ENCODE peak calls at places on chromosomes 5 and 9, in four cellular contexts. One of them, this sample, is unnamed.

GRCh38 chr5:52809884-52810283 is 22.2 kb downstream of the ITGA1 start:
- DNase-seq in NCI-H1694: no peak
- DNase-seq in MM.1S: no peak
- DNase-seq in CD8-positive, alpha-beta T cell: no peak
- DNase-seq in this sample: no peak

GRCh38 chr5:155772009-155772662 is 554.8 kb upstream of the SGCD start:
- DNase-seq in NCI-H1694: no peak
- DNase-seq in MM.1S: no peak
- DNase-seq in CD8-positive, alpha-beta T cell: no peak
- DNase-seq in this sample: no peak

GRCh38 chr5:141843156-141843927 is 34.9 kb downstream of the PCDH1 start:
- DNase-seq in NCI-H1694: no peak
- DNase-seq in MM.1S: no peak
- DNase-seq in CD8-positive, alpha-beta T cell: no peak
- DNase-seq in this sample: no peak

GRCh38 chr9:87122947-87123685 is 175.8 kb upstream of the GAS1 start:
- DNase-seq in NCI-H1694: no peak
- DNase-seq in MM.1S: no peak
- DNase-seq in CD8-positive, alpha-beta T cell: no peak
- DNase-seq in this sample: no peak

GRCh38 chr9:126979461-126979860 is 64.9 kb downstream of the RALGPS1 start:
- DNase-seq in NCI-H1694: no peak
- DNase-seq in MM.1S: no peak
- DNase-seq in CD8-positive, alpha-beta T cell: no peak
- DNase-seq in this sample: no peak

GRCh38 chr5:8840237-8840636 is 705.6 kb downstream of the SEMA5A start:
- DNase-seq in NCI-H1694: no peak
- DNase-seq in MM.1S: no peak
- DNase-seq in CD8-positive, alpha-beta T cell: no peak
- DNase-seq in this sample: no peak

GRCh38 chr9:103798620-103799019 is 295.5 kb upstream of the SMC2 start:
- DNase-seq in NCI-H1694: no peak
- DNase-seq in MM.1S: peak
- DNase-seq in CD8-positive, alpha-beta T cell: no peak
- DNase-seq in this sample: no peak

GRCh38 chr5:87074934-87075541 is 192.6 kb upstream of the RASA1 start:
- DNase-seq in NCI-H1694: no peak
- DNase-seq in MM.1S: peak
- DNase-seq in CD8-positive, alpha-beta T cell: peak
- DNase-seq in this sample: no peak

GRCh38 chr5:122077451-122078115 is 476 bp downstream of the LOX start:
- DNase-seq in NCI-H1694: no peak
- DNase-seq in MM.1S: no peak
- DNase-seq in CD8-positive, alpha-beta T cell: no peak
- DNase-seq in this sample: no peak

GRCh38 chr5:124910354-124911016 is 164.0 kb upstream of the ZNF608 start:
- DNase-seq in NCI-H1694: no peak
- DNase-seq in MM.1S: no peak
- DNase-seq in CD8-positive, alpha-beta T cell: no peak
- DNase-seq in this sample: no peak

GRCh38 chr9:4035809-4036208 is 264.1 kb downstream of the GLIS3 start:
- DNase-seq in NCI-H1694: no peak
- DNase-seq in MM.1S: no peak
- DNase-seq in CD8-positive, alpha-beta T cell: no peak
- DNase-seq in this sample: no peak

GRCh38 chr9:22097712-22098111 is 88.6 kb upstream of the CDKN2B start:
- DNase-seq in NCI-H1694: no peak
- DNase-seq in MM.1S: no peak
- DNase-seq in CD8-positive, alpha-beta T cell: no peak
- DNase-seq in this sample: no peak

GRCh38 chr5:33854733-33855151 is 37.0 kb downstream of the ADAMTS12 start:
- DNase-seq in NCI-H1694: no peak
- DNase-seq in MM.1S: no peak
- DNase-seq in CD8-positive, alpha-beta T cell: no peak
- DNase-seq in this sample: no peak

GRCh38 chr5:141694479-141694878 is 12.4 kb upstream of the ARAP3 start:
- DNase-seq in NCI-H1694: no peak
- DNase-seq in MM.1S: peak
- DNase-seq in CD8-positive, alpha-beta T cell: no peak
- DNase-seq in this sample: no peak

GRCh38 chr9:15746905-15747304 is 194.1 kb downstream of the CCDC171 start:
- DNase-seq in NCI-H1694: no peak
- DNase-seq in MM.1S: no peak
- DNase-seq in CD8-positive, alpha-beta T cell: no peak
- DNase-seq in this sample: no peak

GRCh38 chr5:14182761-14183160 is 39.6 kb downstream of the TRIO start:
- DNase-seq in NCI-H1694: no peak
- DNase-seq in MM.1S: no peak
- DNase-seq in CD8-positive, alpha-beta T cell: no peak
- DNase-seq in this sample: no peak

GRCh38 chr5:105868038-105868775 is 1802.5 kb downstream of the EFNA5 start:
- DNase-seq in NCI-H1694: no peak
- DNase-seq in MM.1S: no peak
- DNase-seq in CD8-positive, alpha-beta T cell: no peak
- DNase-seq in this sample: no peak

GRCh38 chr9:126623667-126624452 is 10.1 kb downstream of the LMX1B start:
- DNase-seq in NCI-H1694: no peak
- DNase-seq in MM.1S: no peak
- DNase-seq in CD8-positive, alpha-beta T cell: no peak
- DNase-seq in this sample: no peak

GRCh38 chr5:135179308-135179980 is 145.4 kb upstream of the PITX1 start:
- DNase-seq in NCI-H1694: no peak
- DNase-seq in MM.1S: no peak
- DNase-seq in CD8-positive, alpha-beta T cell: no peak
- DNase-seq in this sample: no peak

GRCh38 chr9:14062449-14063187 is 251.3 kb downstream of the NFIB start:
- DNase-seq in NCI-H1694: no peak
- DNase-seq in MM.1S: no peak
- DNase-seq in CD8-positive, alpha-beta T cell: no peak
- DNase-seq in this sample: no peak

GRCh38 chr5:16666140-16666860 is 49.5 kb upstream of the RETREG1 start:
- DNase-seq in NCI-H1694: no peak
- DNase-seq in MM.1S: no peak
- DNase-seq in CD8-positive, alpha-beta T cell: no peak
- DNase-seq in this sample: no peak

GRCh38 chr5:180159756-180160155 is 49.3 kb downstream of the RASGEF1C start:
- DNase-seq in NCI-H1694: no peak
- DNase-seq in MM.1S: no peak
- DNase-seq in CD8-positive, alpha-beta T cell: no peak
- DNase-seq in this sample: no peak

GRCh38 chr9:114156311-114156657 is 947 bp downstream of the COL27A1 start:
- DNase-seq in NCI-H1694: no peak
- DNase-seq in MM.1S: no peak
- DNase-seq in CD8-positive, alpha-beta T cell: no peak
- DNase-seq in this sample: no peak

GRCh38 chr5:74555991-74556390 is 84.5 kb downstream of the ENC1 start:
- DNase-seq in NCI-H1694: no peak
- DNase-seq in MM.1S: no peak
- DNase-seq in CD8-positive, alpha-beta T cell: no peak
- DNase-seq in this sample: no peak

GRCh38 chr5:102959055-102959454 is 160.9 kb downstream of the GIN1 start:
- DNase-seq in NCI-H1694: no peak
- DNase-seq in MM.1S: no peak
- DNase-seq in CD8-positive, alpha-beta T cell: no peak
- DNase-seq in this sample: no peak

GRCh38 chr5:65555266-65555665 is 7.7 kb downstream of the CENPK start:
- DNase-seq in NCI-H1694: no peak
- DNase-seq in MM.1S: no peak
- DNase-seq in CD8-positive, alpha-beta T cell: no peak
- DNase-seq in this sample: no peak

GRCh38 chr9:116816484-116816883 is 129.4 kb downstream of the TRIM32 start:
- DNase-seq in NCI-H1694: no peak
- DNase-seq in MM.1S: no peak
- DNase-seq in CD8-positive, alpha-beta T cell: no peak
- DNase-seq in this sample: no peak